ENCODE peak calls at places on chromosome 13, in four cellular contexts. K, G, Q and L are unnamed samples.

GRCh38 chr13:69243366-69243765 is 864.3 kb upstream of the ATXN8OS start:
- DNase-seq in Q (peak; percentile 6), K (no peak), G (no peak), L (no peak)

GRCh38 chr13:35086667-35087066 is 144.6 kb downstream of the NBEA start:
- DNase-seq in G (no peak), Q (peak; percentile 4), K (no peak), L (no peak)

GRCh38 chr13:87661471-87661870 is 9.7 kb upstream of the SLITRK5 start:
- DNase-seq in G (peak; percentile 46), K (no peak), Q (peak; percentile 69), L (peak; percentile 55)

GRCh38 chr13:112978561-112979405 is 9.8 kb downstream of the MCF2L start:
- DNase-seq in Q (no peak), K (no peak), G (no peak), L (no peak)

GRCh38 chr13:114134111-114134943 is 1.9 kb upstream of the RASA3 start:
- DNase-seq in Q (peak; percentile 62), K (no peak), G (no peak), L (no peak)

GRCh38 chr13:99959538-99960230 is 11.9 kb downstream of the ZIC5 start:
- DNase-seq in Q (peak; percentile 55), K (no peak), G (no peak), L (no peak)

GRCh38 chr13:95261956-95262355 is 39.3 kb downstream of the ABCC4 start:
- DNase-seq in Q (no peak), K (no peak), G (no peak), L (no peak)

GRCh38 chr13:48580185-48580803 is 47.4 kb upstream of the RCBTB2 start:
- DNase-seq in K (peak; percentile 19), Q (peak; percentile 69), G (peak; percentile 53), L (no peak)

GRCh38 chr13:20461481-20461859 is 64.2 kb downstream of the CRYL1 start:
- DNase-seq in G (no peak), Q (no peak), K (no peak), L (no peak)

GRCh38 chr13:64847767-64848166 is 2382.4 kb downstream of the PCDH9 start:
- DNase-seq in K (no peak), G (no peak), Q (no peak), L (no peak)

GRCh38 chr13:60494296-60494695 is 97.3 kb downstream of the TDRD3 start:
- DNase-seq in G (no peak), K (no peak), Q (no peak), L (no peak)

GRCh38 chr13:35524192-35524591 is 47.7 kb upstream of the MAB21L1 start:
- DNase-seq in K (no peak), Q (no peak), G (no peak), L (no peak)

GRCh38 chr13:99151516-99151915 is 49.1 kb upstream of the UBAC2 start:
- DNase-seq in K (peak; percentile 47), Q (peak; percentile 18), G (no peak), L (peak; percentile 15)

GRCh38 chr13:24244802-24245201 is 64.6 kb upstream of the C1QTNF9 start:
- DNase-seq in Q (no peak), G (no peak), K (no peak), L (no peak)

GRCh38 chr13:38763446-38764381 is 76.8 kb downstream of the FREM2 start:
- DNase-seq in G (peak; percentile 89), K (no peak), Q (peak; percentile 53), L (no peak)

GRCh38 chr13:30466358-30466714 is 600 bp upstream of the HMGB1 start:
- DNase-seq in Q (peak; percentile 60), G (no peak), K (no peak), L (no peak)

GRCh38 chr13:110312669-110313031 is 5.6 kb downstream of the COL4A2 start:
- DNase-seq in K (peak; percentile 67), Q (no peak), G (no peak), L (no peak)

GRCh38 chr13:94233401-94233800 is 246.1 kb downstream of the DCT start:
- DNase-seq in K (peak; percentile 44), G (no peak), Q (peak; percentile 78), L (peak; percentile 60)

GRCh38 chr13:40206241-40207109 is 460.0 kb downstream of the FOXO1 start:
- DNase-seq in Q (peak; percentile 68), G (no peak), K (no peak), L (no peak)

GRCh38 chr13:33132644-33133440 is 116.6 kb downstream of the KL start:
- DNase-seq in K (no peak), Q (no peak), G (no peak), L (no peak)